ENCODE peak calls at places on chromosome 2, in seven cellular contexts. O is mesenchymal stem cell, K is IMR-90, N is H9, Q is neuronal stem cell, R is H1, J is trophoblast cell. I is an unnamed sample.

GRCh38 chr2:230933521-230934180 is 8.6 kb upstream of the GPR55 start:
- DNase-seq in O (no peak), K (no peak), N (peak), Q (no peak), R (no peak), J (no peak), I (no peak)

GRCh38 chr2:233082222-233082933 is 22.2 kb downstream of the INPP5D start:
- DNase-seq in O (no peak), K (no peak), N (no peak), Q (no peak), R (no peak), J (no peak), I (no peak)

GRCh38 chr2:12501469-12502147 is 215.1 kb upstream of the TRIB2 start:
- DNase-seq in O (no peak), K (peak), N (no peak), Q (no peak), R (no peak), J (no peak), I (no peak)

GRCh38 chr2:6445156-6445555 is 420.6 kb downstream of the CMPK2 start:
- DNase-seq in O (no peak), K (no peak), N (no peak), Q (no peak), R (no peak), J (no peak), I (no peak)

GRCh38 chr2:88666576-88666975 is 24.9 kb upstream of the RPIA start:
- DNase-seq in O (no peak), K (no peak), N (peak), Q (no peak), R (no peak), J (peak), I (peak)

GRCh38 chr2:134269986-134270735 is 16.3 kb downstream of the MGAT5 start:
- DNase-seq in O (no peak), K (no peak), N (no peak), Q (no peak), R (no peak), J (peak), I (no peak)

GRCh38 chr2:5520352-5520996 is 171.7 kb upstream of the SOX11 start:
- DNase-seq in O (peak), K (peak), N (no peak), Q (no peak), R (no peak), J (no peak), I (no peak)

GRCh38 chr2:180006236-180006635 is 861 bp downstream of the CWC22 start:
- DNase-seq in O (no peak), K (no peak), N (no peak), Q (no peak), R (no peak), J (peak), I (peak)

GRCh38 chr2:233195027-233195426 is 56.4 kb upstream of the ATG16L1 start:
- DNase-seq in O (no peak), K (no peak), N (no peak), Q (no peak), R (no peak), J (no peak), I (no peak)

GRCh38 chr2:237669628-237670351 is 42.4 kb downstream of the LRRFIP1 start:
- DNase-seq in O (peak), K (peak), N (no peak), Q (no peak), R (no peak), J (no peak), I (no peak)

GRCh38 chr2:188383158-188383557 is 91.5 kb downstream of the GULP1 start:
- DNase-seq in O (peak), K (peak), N (no peak), Q (no peak), R (no peak), J (no peak), I (no peak)

GRCh38 chr2:55422876-55423275 is 3.2 kb upstream of the CCDC88A start:
- DNase-seq in O (no peak), K (no peak), N (no peak), Q (no peak), R (no peak), J (no peak), I (no peak)

GRCh38 chr2:17327649-17328048 is 190.6 kb downstream of the RAD51AP2 start:
- DNase-seq in O (no peak), K (no peak), N (no peak), Q (no peak), R (no peak), J (no peak), I (no peak)

GRCh38 chr2:84970266-84970955 is 550 bp upstream of the KCMF1 start:
- DNase-seq in O (peak), K (peak), N (peak), Q (no peak), R (no peak), J (peak), I (peak)

GRCh38 chr2:184945306-184945705 is 347.0 kb downstream of the ZNF804A start:
- DNase-seq in O (no peak), K (no peak), N (no peak), Q (peak), R (no peak), J (no peak), I (no peak)

GRCh38 chr2:120344991-120345975 is 653 bp upstream of the INHBB start:
- DNase-seq in O (no peak), K (no peak), N (no peak), Q (no peak), R (no peak), J (peak), I (no peak)

GRCh38 chr2:134623796-134624195 is 95.0 kb downstream of the TMEM163 start:
- DNase-seq in O (no peak), K (no peak), N (no peak), Q (no peak), R (no peak), J (no peak), I (no peak)

DNA sequence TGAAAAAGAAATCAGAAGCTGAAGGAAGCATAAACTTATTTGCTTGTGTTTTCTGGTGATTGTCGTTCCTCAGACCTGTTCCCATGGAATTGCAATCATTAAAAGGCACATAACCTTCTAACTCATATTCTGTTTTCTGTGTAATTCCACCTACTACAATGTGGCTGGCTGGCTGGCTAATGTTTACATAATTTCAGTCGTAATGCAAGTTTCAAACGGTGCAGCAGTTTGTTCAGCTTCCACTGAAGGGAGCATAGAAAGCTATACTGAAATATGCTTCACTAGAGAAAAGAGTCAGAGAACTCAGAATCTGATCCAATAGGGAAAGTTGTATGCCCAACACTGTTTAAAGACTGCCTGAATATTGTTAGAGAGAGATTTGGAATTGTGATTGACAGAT is 27.1 kb upstream of the SCN7A start:
- DNase-seq in O (no peak), K (peak), N (no peak), Q (no peak), R (no peak), J (no peak), I (no peak)
- H3K23ac ChIP-seq in O (no peak), K (no peak), N (no peak), Q (no peak), R (no peak), J (no peak), I (no peak)

GRCh38 chr2:177660742-177661141 is 268.2 kb downstream of the AGPS start:
- DNase-seq in O (no peak), K (no peak), N (no peak), Q (no peak), R (no peak), J (no peak), I (no peak)
- H3K23ac ChIP-seq in O (no peak), K (no peak), N (no peak), Q (no peak), R (no peak), J (no peak), I (no peak)

GRCh38 chr2:190136259-190136658 is 73.7 kb upstream of the MSTN start:
- DNase-seq in O (no peak), K (no peak), N (no peak), Q (no peak), R (no peak), J (no peak), I (peak)

GRCh38 chr2:190139371-190139770 is 76.8 kb upstream of the MSTN start:
- DNase-seq in O (no peak), K (no peak), N (no peak), Q (no peak), R (no peak), J (no peak), I (no peak)

GRCh38 chr2:190138032-190138431 is 75.5 kb upstream of the MSTN start:
- DNase-seq in O (no peak), K (no peak), N (no peak), Q (no peak), R (no peak), J (no peak), I (no peak)

GRCh38 chr2:190137561-190137960 is 75.0 kb upstream of the MSTN start:
- DNase-seq in O (no peak), K (peak), N (no peak), Q (no peak), R (no peak), J (no peak), I (no peak)

GRCh38 chr2:190136825-190137224 is 74.3 kb upstream of the MSTN start:
- DNase-seq in O (no peak), K (no peak), N (no peak), Q (no peak), R (no peak), J (no peak), I (no peak)
- H3K23ac ChIP-seq in O (no peak), K (no peak), N (no peak), Q (no peak), R (no peak), J (no peak), I (no peak)

DNA sequence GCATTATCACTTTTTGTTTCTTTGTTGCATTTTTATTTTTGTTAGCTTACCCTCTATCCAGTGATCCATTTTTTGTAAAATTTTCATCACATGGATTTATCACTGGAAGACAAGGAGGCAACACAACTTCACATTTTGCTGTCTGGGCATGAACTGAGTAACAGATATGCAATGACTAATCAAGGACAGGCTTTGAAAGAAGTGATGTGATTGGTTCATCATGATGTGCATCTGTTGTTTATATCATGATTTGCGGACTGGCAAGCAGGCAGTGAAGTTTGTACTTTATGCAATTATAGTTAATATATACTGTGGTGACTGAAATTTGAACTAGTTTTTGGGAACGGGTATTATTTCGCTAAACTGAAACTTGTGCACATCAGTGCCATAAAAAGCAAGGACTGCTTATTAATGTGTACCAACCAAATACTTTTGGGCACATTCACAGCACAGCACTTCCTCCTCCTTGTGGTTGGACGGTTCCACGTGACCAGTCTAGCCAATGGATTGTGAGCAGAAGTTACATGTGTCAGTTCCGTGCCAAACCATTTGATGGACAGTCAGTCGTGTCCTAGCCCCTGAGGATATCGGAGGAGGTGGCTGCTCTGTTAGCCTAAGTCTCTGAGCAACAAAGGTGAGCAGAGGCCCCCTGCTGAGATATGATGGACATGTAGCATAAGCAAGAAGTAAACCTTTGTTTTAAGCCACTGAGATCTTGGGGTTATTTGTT is 201.4 kb upstream of the SIX2 start:
- DNase-seq in O (peak), K (peak), N (no peak), Q (no peak), R (no peak), J (no peak), I (no peak)
- H3K23ac ChIP-seq in O (no peak), K (no peak), N (no peak), Q (no peak), R (no peak), J (no peak), I (no peak)

GRCh38 chr2:142531375-142531774 is 346.1 kb upstream of the KYNU start:
- DNase-seq in O (peak), K (no peak), N (no peak), Q (no peak), R (no peak), J (peak), I (no peak)

GRCh38 chr2:142521492-142521891 is 356.0 kb upstream of the KYNU start:
- DNase-seq in O (no peak), K (no peak), N (no peak), Q (no peak), R (no peak), J (peak), I (no peak)

DNA sequence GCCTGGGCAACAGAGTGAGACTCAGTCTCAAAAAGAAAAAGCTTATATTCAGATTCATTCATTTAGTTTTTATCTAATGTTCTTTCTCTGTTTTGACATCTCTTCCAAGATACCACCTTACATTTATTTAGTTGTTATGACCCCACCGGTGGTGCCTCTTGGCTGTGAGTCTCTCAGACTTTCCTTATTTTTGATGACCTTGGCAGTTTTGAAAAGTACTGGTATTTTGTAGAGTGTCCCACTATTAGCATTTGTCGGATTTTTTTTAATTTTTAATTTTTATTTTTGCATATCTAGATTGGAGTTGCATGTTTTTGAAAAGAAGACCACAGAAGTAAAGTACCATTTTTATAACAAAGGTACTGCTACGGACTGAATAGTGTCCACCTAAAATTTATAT is 351.7 kb upstream of the KYNU start:
- DNase-seq in O (no peak), K (no peak), N (no peak), Q (no peak), R (no peak), J (no peak), I (no peak)
- H3K23ac ChIP-seq in O (no peak), K (no peak), N (no peak), Q (no peak), R (no peak), J (no peak), I (no peak)